ENCODE peak calls at places on chromosomes 12 and 14, in seven cellular contexts. Z is IMR-90, H is endothelial cell of umbilical vein, A is choroid plexus epithelial cell, K is sigmoid colon, J is fibroblast of lung, S is Calu3. Y is an unnamed sample.
A peak's percentile ranks its signal among the peaks of the same experiment; 100 is the strongest.

GRCh38 chr12:52645982-52646381 is 6.0 kb downstream of the KRT2 start:
- DNase-seq in Z (no peak), K (no peak), J (no peak), H (no peak), A (no peak), S (no peak), Y (no peak)

GRCh38 chr12:13170892-13171490 is 25.5 kb upstream of the EMP1 start:
- DNase-seq in H (no peak), J (peak; percentile 30), Z (peak; percentile 36), K (no peak), A (no peak), S (no peak), Y (no peak)

GRCh38 chr12:113173081-113173698 is 12.1 kb downstream of the DDX54 start:
- DNase-seq in S (no peak), A (no peak), J (no peak), H (no peak), K (no peak), Z (no peak), Y (no peak)

GRCh38 chr14:101961746-101962502 is 2.4 kb upstream of the DYNC1H1 start:
- DNase-seq in S (no peak), H (no peak), A (no peak), Z (no peak), J (no peak), K (no peak), Y (peak; percentile 66)

GRCh38 chr14:95394297-95394891 is 74.7 kb upstream of the CLMN start:
- DNase-seq in S (no peak), H (no peak), Z (no peak), A (no peak), K (no peak), J (no peak), Y (no peak)

GRCh38 chr14:76762617-76763361 is 1.5 kb downstream of the VASH1 start:
- DNase-seq in H (no peak), J (no peak), K (no peak), S (no peak), A (no peak), Z (no peak), Y (peak; percentile 69)

GRCh38 chr14:63245893-63246292 is 41.6 kb downstream of the RHOJ start:
- DNase-seq in Z (no peak), K (peak; percentile 75), H (peak; percentile 94), J (peak; percentile 43), S (no peak), A (peak; percentile 23), Y (no peak)

GRCh38 chr12:49708851-49709250 is 1.6 kb upstream of the FMNL3 start:
- DNase-seq in J (no peak), A (no peak), H (no peak), S (no peak), Z (no peak), K (no peak), Y (no peak)

GRCh38 chr12:16281157-16281556 is 3.7 kb upstream of the SLC15A5 start:
- DNase-seq in H (no peak), J (peak; percentile 27), K (no peak), S (no peak), Z (no peak), A (peak; percentile 9), Y (no peak)

GRCh38 chr12:69278814-69279782 is 39.7 kb downstream of the CPSF6 start:
- DNase-seq in K (no peak), S (no peak), Z (no peak), A (no peak), J (no peak), H (no peak), Y (no peak)

GRCh38 chr12:67276469-67276868 is 7.3 kb downstream of the CAND1 start:
- DNase-seq in H (no peak), S (no peak), A (peak; percentile 40), K (no peak), Z (peak; percentile 57), J (peak; percentile 32), Y (no peak)

GRCh38 chr14:67569651-67570290 is 30.3 kb downstream of the PIGH start:
- DNase-seq in Z (no peak), K (peak; percentile 57), A (no peak), H (no peak), J (no peak), S (no peak), Y (no peak)

GRCh38 chr12:3727877-3728632 is 24.9 kb downstream of the CRACR2A start:
- DNase-seq in S (no peak), Z (peak; percentile 33), A (peak; percentile 90), H (no peak), J (peak; percentile 48), K (no peak), Y (no peak)

GRCh38 chr14:38721822-38722431 is 381.1 kb downstream of the SEC23A start:
- DNase-seq in A (peak; percentile 78), S (peak; percentile 76), J (peak; percentile 34), H (peak; percentile 89), K (no peak), Z (peak; percentile 31), Y (no peak)

GRCh38 chr14:101774006-101774755 is 12.7 kb downstream of the PPP2R5C start:
- DNase-seq in K (no peak), H (no peak), Z (no peak), J (no peak), S (no peak), A (no peak), Y (no peak)

GRCh38 chr12:26971963-26972362 is 33.7 kb downstream of the FGFR1OP2 start:
- DNase-seq in A (no peak), H (no peak), Z (no peak), J (no peak), S (no peak), K (no peak), Y (no peak)

GRCh38 chr14:24196071-24197061 is 1.1 kb upstream of the TM9SF1 start:
- DNase-seq in K (no peak), A (peak; percentile 35), Z (peak; percentile 22), J (peak; percentile 27), S (no peak), H (peak; percentile 39), Y (peak; percentile 64)

GRCh38 chr12:65189028-65189718 is 19.8 kb downstream of the LEMD3 start:
- DNase-seq in K (no peak), H (no peak), A (no peak), Z (no peak), S (no peak), J (no peak), Y (no peak)

DNA sequence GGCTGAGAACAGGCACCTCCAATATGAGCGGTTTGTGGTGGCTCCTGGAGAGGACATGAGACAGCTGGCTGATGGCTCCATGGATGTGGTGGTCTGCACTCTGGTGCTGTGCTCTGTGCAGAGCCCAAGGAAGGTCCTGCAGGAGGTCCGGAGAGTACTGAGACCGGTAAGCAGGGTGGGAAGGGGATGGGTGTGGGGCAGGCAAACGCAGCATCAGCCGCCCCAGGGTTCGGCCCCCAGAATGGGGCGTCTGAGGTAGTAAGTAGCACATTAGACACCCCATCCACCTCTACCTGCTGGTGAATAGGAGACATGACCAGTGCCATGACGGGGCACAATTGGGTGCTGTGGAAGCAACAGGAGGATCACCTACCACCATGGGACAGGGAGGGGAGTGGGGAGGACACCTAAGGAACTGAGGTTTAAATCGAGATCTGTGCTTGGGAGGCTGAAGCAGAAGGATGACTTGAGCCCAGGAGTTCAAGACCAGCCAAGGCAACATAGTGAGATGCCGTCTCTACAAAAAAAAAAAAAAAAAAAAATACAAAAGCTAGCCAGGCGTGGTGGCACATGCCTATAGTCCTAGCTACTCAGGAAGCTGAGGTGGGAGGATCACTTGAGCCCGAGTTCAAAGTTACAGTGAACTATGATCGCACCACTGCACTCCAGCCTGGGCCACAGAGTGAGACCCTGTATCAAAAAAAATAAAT is 25.5 kb downstream of the ITGA7 start:
- DNase-seq in H (no peak), Z (no peak), A (no peak), S (peak; percentile 36), K (peak; percentile 56), J (no peak), Y (peak; percentile 44)
- TF ChIP-seq CTCF in H (no peak), Z (no peak), A (no peak), S (no peak), K (no peak), J (no peak), Y (no peak)

DNA sequence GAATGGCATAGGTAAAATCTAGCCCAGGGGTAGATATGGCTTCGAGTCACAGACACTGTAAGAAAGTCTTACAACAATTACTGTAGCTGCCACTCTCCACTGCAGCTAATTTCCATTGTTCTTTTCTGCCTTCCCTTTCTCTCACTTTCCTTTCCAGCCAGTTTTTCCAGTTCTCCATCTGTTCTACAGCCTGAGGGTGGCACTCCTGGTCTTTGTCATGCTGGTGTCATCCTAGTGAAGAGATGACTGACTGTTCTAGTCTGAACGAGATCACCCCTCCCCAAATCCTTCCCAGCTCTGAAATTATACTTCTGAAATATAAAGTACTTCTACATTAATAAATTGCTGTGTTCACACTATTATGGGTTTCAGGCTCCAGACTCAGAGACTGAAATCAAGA is 74.2 kb upstream of the CSRP2 start:
- DNase-seq in H (no peak), J (no peak), Z (no peak), K (no peak), S (peak; percentile 16), A (no peak), Y (no peak)
- TF ChIP-seq CTCF in H (no peak), J (no peak), Z (no peak), K (no peak), S (no peak), A (no peak), Y (no peak)

DNA sequence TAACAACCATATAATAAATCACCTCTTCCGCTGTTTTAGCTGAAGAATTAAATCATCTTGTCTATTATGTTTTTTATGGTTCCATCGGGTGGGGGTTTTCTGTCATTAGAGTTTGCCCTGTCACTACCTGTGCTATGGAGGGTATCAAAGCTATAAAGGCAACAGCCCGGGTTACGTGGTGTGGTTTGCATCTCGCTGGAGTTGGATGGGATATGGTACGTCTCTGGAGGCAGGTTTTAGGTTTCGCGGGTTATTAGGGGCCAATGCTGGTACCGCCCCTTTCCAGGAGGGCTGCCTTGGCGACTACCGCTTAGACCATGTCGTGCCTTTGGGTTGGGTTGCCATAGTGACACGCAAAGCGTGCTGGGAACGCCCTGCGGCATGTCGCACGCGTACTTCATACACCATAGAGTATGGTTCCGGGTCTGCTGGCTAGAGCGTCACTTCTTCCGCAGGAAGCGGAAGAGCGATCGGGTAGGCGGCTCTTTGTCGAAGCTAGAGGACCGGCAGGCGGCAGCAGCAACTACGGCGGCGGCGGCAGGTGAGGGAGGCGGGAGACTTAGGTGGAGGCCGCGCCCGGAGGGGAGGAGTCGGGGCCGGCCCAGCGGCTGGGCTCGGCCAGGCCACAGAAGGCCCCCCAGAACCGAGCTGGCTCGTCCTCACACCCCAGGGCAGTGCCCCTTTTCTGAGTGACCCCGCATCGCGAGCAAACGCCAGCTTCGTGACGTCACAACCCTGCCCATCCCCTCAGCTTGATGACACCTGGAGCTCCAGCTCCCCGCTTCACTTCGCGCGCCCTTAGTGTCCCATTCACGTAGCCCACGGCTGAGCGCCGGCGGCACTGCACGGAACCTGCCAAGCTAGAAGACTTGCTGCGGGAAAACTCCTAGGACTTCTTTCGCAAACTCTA is at the start of gene ZC3H10:
- DNase-seq in A (peak; percentile 100), Z (peak; percentile 100), K (peak; percentile 99), H (peak; percentile 99), S (peak; percentile 99), J (peak; percentile 99), Y (peak; percentile 99)
- TF ChIP-seq CTCF in A (peak; percentile 58), Z (peak; percentile 58), K (peak; percentile 30), H (peak; percentile 62), S (peak; percentile 21), J (peak; percentile 57), Y (peak; percentile 60)

DNA sequence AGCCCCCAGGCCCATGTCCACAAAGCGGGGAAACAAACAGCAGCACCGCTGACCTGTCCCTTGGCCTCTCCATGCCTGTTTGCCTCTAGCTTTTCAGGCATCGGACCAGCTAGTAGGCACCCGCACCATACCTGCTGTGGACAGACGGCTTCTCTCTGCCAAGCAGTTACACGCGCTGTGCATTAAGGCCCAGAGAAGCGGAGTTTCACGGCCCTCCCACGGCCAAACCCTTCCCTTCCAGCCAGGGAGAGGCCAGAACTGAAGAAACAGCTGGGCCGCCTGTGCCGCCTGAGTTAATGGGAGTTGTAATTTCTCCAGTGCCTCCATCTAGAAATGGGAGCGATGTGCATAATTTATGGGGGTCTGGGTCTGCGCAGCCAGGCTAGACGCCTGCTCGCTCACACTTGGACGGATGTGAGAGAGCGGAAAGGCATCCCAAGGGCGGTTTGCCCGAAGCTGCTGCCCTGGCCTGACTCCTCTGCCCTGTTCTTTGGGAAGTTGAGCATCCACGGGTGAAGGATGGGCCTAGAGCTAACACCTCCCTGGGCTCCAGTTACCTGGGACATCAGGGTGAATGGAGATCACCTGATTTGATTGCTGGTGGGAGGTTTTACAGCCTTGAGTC is 89.7 kb upstream of the BCL11B start:
- DNase-seq in Z (no peak), J (no peak), S (no peak), H (no peak), K (no peak), A (no peak), Y (no peak)
- TF ChIP-seq CTCF in Z (no peak), J (no peak), S (no peak), H (no peak), K (no peak), A (no peak), Y (no peak)